ENCODE peak calls at places on chromosomes 3 and 15, in seven cellular contexts. A is HCEC 1CT, U is GM12865, G is lower leg skin, D is left cardiac atrium, C is HTR-8/SVneo, S is A673. H is an unnamed sample.

GRCh38 chr3:132655471-132655870 is 4.1 kb downstream of the ACAD11 start:
- DNase-seq in A (no peak), U (no peak), G (no peak), D (no peak), C (no peak), S (no peak), H (no peak)

GRCh38 chr15:23002920-23003319 is 22.8 kb upstream of the CYFIP1 start:
- DNase-seq in A (no peak), U (no peak), G (no peak), D (no peak), C (no peak), S (no peak), H (no peak)

GRCh38 chr3:73255609-73256029 is 194.2 kb downstream of the EBLN2 start:
- DNase-seq in A (peak; percentile 25), U (no peak), G (no peak), D (peak; percentile 26), C (peak; percentile 18), S (peak; percentile 80), H (no peak)

GRCh38 chr15:101488300-101489164 is 975 bp downstream of the PCSK6 start:
- DNase-seq in A (no peak), U (no peak), G (no peak), D (no peak), C (no peak), S (no peak), H (no peak)

GRCh38 chr15:42275780-42276395 is 2.7 kb upstream of the TMEM87A start:
- DNase-seq in A (no peak), U (no peak), G (no peak), D (no peak), C (no peak), S (no peak), H (no peak)

GRCh38 chr15:99522288-99522687 is 43.5 kb upstream of the MEF2A start:
- DNase-seq in A (no peak), U (no peak), G (no peak), D (no peak), C (no peak), S (no peak), H (no peak)

GRCh38 chr3:69014022-69014580 is 617 bp upstream of the EOGT start:
- DNase-seq in A (no peak), U (no peak), G (no peak), D (no peak), C (no peak), S (no peak), H (no peak)

GRCh38 chr15:80202016-80202315 is 49.2 kb downstream of the FAH start:
- DNase-seq in A (no peak), U (no peak), G (no peak), D (no peak), C (no peak), S (no peak), H (no peak)

GRCh38 chr3:57952208-57952631 is 56.0 kb upstream of the FLNB start:
- DNase-seq in A (peak; percentile 97), U (no peak), G (no peak), D (peak; percentile 82), C (peak; percentile 72), S (peak; percentile 59), H (no peak)

GRCh38 chr3:171266034-171266805 is 194.0 kb downstream of the TNIK start:
- DNase-seq in A (no peak), U (no peak), G (no peak), D (no peak), C (no peak), S (no peak), H (no peak)

GRCh38 chr3:117611242-117611641 is 901.7 kb downstream of the TUSC7 start:
- DNase-seq in A (no peak), U (no peak), G (no peak), D (no peak), C (no peak), S (peak; percentile 32), H (no peak)

GRCh38 chr3:162354343-162354742 is 857.7 kb downstream of the OTOL1 start:
- DNase-seq in A (peak; percentile 24), U (no peak), G (no peak), D (no peak), C (no peak), S (no peak), H (no peak)

GRCh38 chr3:140089403-140090072 is 154.6 kb downstream of the CLSTN2 start:
- DNase-seq in A (no peak), U (no peak), G (no peak), D (no peak), C (no peak), S (no peak), H (no peak)

GRCh38 chr3:122343654-122344053 is 18.6 kb downstream of the CSTA start:
- DNase-seq in A (peak; percentile 35), U (no peak), G (no peak), D (no peak), C (no peak), S (no peak), H (no peak)

GRCh38 chr3:32347286-32348125 is 44.1 kb upstream of the CMTM7 start:
- DNase-seq in A (no peak), U (no peak), G (no peak), D (peak; percentile 45), C (no peak), S (no peak), H (no peak)

GRCh38 chr3:152460936-152461335 is 192.2 kb downstream of the MBNL1 start:
- DNase-seq in A (no peak), U (no peak), G (no peak), D (no peak), C (no peak), S (no peak), H (no peak)

GRCh38 chr3:94069242-94069813 is 6.5 kb downstream of the NSUN3 start:
- DNase-seq in A (peak; percentile 48), U (no peak), G (no peak), D (no peak), C (peak; percentile 3), S (peak; percentile 42), H (no peak)

GRCh38 chr3:109152326-109152725 is 15.8 kb downstream of the C3orf85 start:
- DNase-seq in A (no peak), U (no peak), G (no peak), D (no peak), C (no peak), S (no peak), H (no peak)

GRCh38 chr15:62469874-62470688 is 305.0 kb upstream of the C2CD4B start:
- DNase-seq in A (peak; percentile 82), U (no peak), G (peak; percentile 54), D (peak; percentile 75), C (no peak), S (no peak), H (peak; percentile 18)

GRCh38 chr15:41281236-41281635 is 50.2 kb downstream of the CHP1 start:
- DNase-seq in A (peak; percentile 94), U (no peak), G (no peak), D (no peak), C (peak; percentile 54), S (no peak), H (no peak)

GRCh38 chr3:136659253-136659652 is 92.9 kb downstream of the STAG1 start:
- DNase-seq in A (peak; percentile 58), U (peak; percentile 15), G (no peak), D (no peak), C (no peak), S (peak; percentile 91), H (no peak)

GRCh38 chr3:24683090-24683489 is 188.4 kb upstream of the THRB start:
- DNase-seq in A (peak; percentile 93), U (no peak), G (no peak), D (no peak), C (no peak), S (no peak), H (no peak)

GRCh38 chr3:184771748-184772147 is 40.2 kb upstream of the VPS8 start:
- DNase-seq in A (no peak), U (no peak), G (no peak), D (no peak), C (no peak), S (no peak), H (no peak)

GRCh38 chr3:60579734-60580133 is 671.5 kb downstream of the FHIT start:
- DNase-seq in A (peak; percentile 63), U (no peak), G (no peak), D (no peak), C (no peak), S (no peak), H (no peak)

GRCh38 chr3:197083486-197083885 is 53.9 kb upstream of the MELTF start:
- DNase-seq in A (peak; percentile 86), U (no peak), G (no peak), D (peak; percentile 24), C (peak; percentile 21), S (peak; percentile 22), H (no peak)

GRCh38 chr15:56051700-56052099 is 58.3 kb upstream of the NEDD4 start:
- DNase-seq in A (no peak), U (no peak), G (no peak), D (no peak), C (no peak), S (no peak), H (no peak)

H was measured in tibial nerve.